ENCODE peak calls at places on chromosomes 12 and 14, in six cellular contexts. One of them, this sample, is unnamed.

GRCh38 chr12:126747530-126748149 is 1519.3 kb upstream of the TMEM132C start:
- DNase-seq in OCI-LY7: peak
- DNase-seq in cardiac fibroblast: peak
- DNase-seq in HuH-7.5: peak
- DNase-seq in activated CD8-positive, alpha-beta memory T cell treated with anti-CD3 and anti-CD28 coated beads for 4 hours: no peak
- DNase-seq in RWPE1: peak
- DNase-seq in this sample: peak

GRCh38 chr14:89578048-89578619 is 161.1 kb upstream of the FOXN3 start:
- DNase-seq in OCI-LY7: no peak
- DNase-seq in cardiac fibroblast: peak
- DNase-seq in HuH-7.5: no peak
- DNase-seq in activated CD8-positive, alpha-beta memory T cell treated with anti-CD3 and anti-CD28 coated beads for 4 hours: no peak
- DNase-seq in RWPE1: no peak
- DNase-seq in this sample: peak

GRCh38 chr12:124673881-124674617 is 106.6 kb upstream of the NCOR2 start:
- DNase-seq in OCI-LY7: no peak
- DNase-seq in cardiac fibroblast: no peak
- DNase-seq in HuH-7.5: no peak
- DNase-seq in activated CD8-positive, alpha-beta memory T cell treated with anti-CD3 and anti-CD28 coated beads for 4 hours: no peak
- DNase-seq in RWPE1: no peak
- DNase-seq in this sample: no peak

GRCh38 chr12:21938879-21939278 is 2.3 kb downstream of the ABCC9 start:
- DNase-seq in OCI-LY7: no peak
- DNase-seq in cardiac fibroblast: peak
- DNase-seq in HuH-7.5: no peak
- DNase-seq in activated CD8-positive, alpha-beta memory T cell treated with anti-CD3 and anti-CD28 coated beads for 4 hours: no peak
- DNase-seq in RWPE1: no peak
- DNase-seq in this sample: no peak

GRCh38 chr12:69240625-69240984 is 1.2 kb downstream of the CPSF6 start:
- DNase-seq in OCI-LY7: peak
- DNase-seq in cardiac fibroblast: peak
- DNase-seq in HuH-7.5: peak
- DNase-seq in activated CD8-positive, alpha-beta memory T cell treated with anti-CD3 and anti-CD28 coated beads for 4 hours: no peak
- DNase-seq in RWPE1: peak
- DNase-seq in this sample: peak

GRCh38 chr14:23562822-23563472 is 4.6 kb downstream of the AP1G2 start:
- DNase-seq in OCI-LY7: peak
- DNase-seq in cardiac fibroblast: peak
- DNase-seq in HuH-7.5: peak
- DNase-seq in activated CD8-positive, alpha-beta memory T cell treated with anti-CD3 and anti-CD28 coated beads for 4 hours: peak
- DNase-seq in RWPE1: peak
- DNase-seq in this sample: peak

GRCh38 chr12:74394647-74395046 is 143.0 kb upstream of the ATXN7L3B start:
- DNase-seq in OCI-LY7: no peak
- DNase-seq in cardiac fibroblast: no peak
- DNase-seq in HuH-7.5: no peak
- DNase-seq in activated CD8-positive, alpha-beta memory T cell treated with anti-CD3 and anti-CD28 coated beads for 4 hours: no peak
- DNase-seq in RWPE1: no peak
- DNase-seq in this sample: no peak

GRCh38 chr14:65096323-65097089 is 5.8 kb downstream of the MAX start:
- DNase-seq in OCI-LY7: no peak
- DNase-seq in cardiac fibroblast: no peak
- DNase-seq in HuH-7.5: no peak
- DNase-seq in activated CD8-positive, alpha-beta memory T cell treated with anti-CD3 and anti-CD28 coated beads for 4 hours: no peak
- DNase-seq in RWPE1: no peak
- DNase-seq in this sample: no peak

GRCh38 chr12:100566887-100567637 is 6.4 kb upstream of the GAS2L3 start:
- DNase-seq in OCI-LY7: peak
- DNase-seq in cardiac fibroblast: peak
- DNase-seq in HuH-7.5: no peak
- DNase-seq in activated CD8-positive, alpha-beta memory T cell treated with anti-CD3 and anti-CD28 coated beads for 4 hours: no peak
- DNase-seq in RWPE1: no peak
- DNase-seq in this sample: peak

GRCh38 chr12:117827660-117828059 is 141.1 kb downstream of the KSR2 start:
- DNase-seq in OCI-LY7: no peak
- DNase-seq in cardiac fibroblast: no peak
- DNase-seq in HuH-7.5: no peak
- DNase-seq in activated CD8-positive, alpha-beta memory T cell treated with anti-CD3 and anti-CD28 coated beads for 4 hours: no peak
- DNase-seq in RWPE1: no peak
- DNase-seq in this sample: no peak

GRCh38 chr12:2537868-2538541 is 256.8 kb upstream of the FKBP4 start:
- DNase-seq in OCI-LY7: no peak
- DNase-seq in cardiac fibroblast: no peak
- DNase-seq in HuH-7.5: no peak
- DNase-seq in activated CD8-positive, alpha-beta memory T cell treated with anti-CD3 and anti-CD28 coated beads for 4 hours: no peak
- DNase-seq in RWPE1: no peak
- DNase-seq in this sample: no peak

GRCh38 chr14:33933386-33933934 is 17.4 kb downstream of the EGLN3 start:
- DNase-seq in OCI-LY7: no peak
- DNase-seq in cardiac fibroblast: no peak
- DNase-seq in HuH-7.5: no peak
- DNase-seq in activated CD8-positive, alpha-beta memory T cell treated with anti-CD3 and anti-CD28 coated beads for 4 hours: no peak
- DNase-seq in RWPE1: no peak
- DNase-seq in this sample: no peak

GRCh38 chr12:30926243-30927209 is at the start of gene TSPAN11:
- DNase-seq in OCI-LY7: no peak
- DNase-seq in cardiac fibroblast: peak
- DNase-seq in HuH-7.5: peak
- DNase-seq in activated CD8-positive, alpha-beta memory T cell treated with anti-CD3 and anti-CD28 coated beads for 4 hours: no peak
- DNase-seq in RWPE1: peak
- DNase-seq in this sample: peak

GRCh38 chr12:84131076-84131475 is 781.5 kb downstream of the SLC6A15 start:
- DNase-seq in OCI-LY7: no peak
- DNase-seq in cardiac fibroblast: peak
- DNase-seq in HuH-7.5: no peak
- DNase-seq in activated CD8-positive, alpha-beta memory T cell treated with anti-CD3 and anti-CD28 coated beads for 4 hours: no peak
- DNase-seq in RWPE1: no peak
- DNase-seq in this sample: peak

GRCh38 chr12:12172106-12172511 is 94.7 kb downstream of the LRP6 start:
- DNase-seq in OCI-LY7: no peak
- DNase-seq in cardiac fibroblast: peak
- DNase-seq in HuH-7.5: no peak
- DNase-seq in activated CD8-positive, alpha-beta memory T cell treated with anti-CD3 and anti-CD28 coated beads for 4 hours: no peak
- DNase-seq in RWPE1: peak
- DNase-seq in this sample: peak

GRCh38 chr12:26471560-26471959 is 276.2 kb downstream of the SSPN start:
- DNase-seq in OCI-LY7: peak
- DNase-seq in cardiac fibroblast: peak
- DNase-seq in HuH-7.5: no peak
- DNase-seq in activated CD8-positive, alpha-beta memory T cell treated with anti-CD3 and anti-CD28 coated beads for 4 hours: no peak
- DNase-seq in RWPE1: no peak
- DNase-seq in this sample: peak

GRCh38 chr12:71092290-71092689 is 65.5 kb downstream of the TSPAN8 start:
- DNase-seq in OCI-LY7: no peak
- DNase-seq in cardiac fibroblast: peak
- DNase-seq in HuH-7.5: no peak
- DNase-seq in activated CD8-positive, alpha-beta memory T cell treated with anti-CD3 and anti-CD28 coated beads for 4 hours: no peak
- DNase-seq in RWPE1: no peak
- DNase-seq in this sample: no peak

GRCh38 chr14:59344711-59345455 is 120.3 kb downstream of the GPR135 start:
- DNase-seq in OCI-LY7: no peak
- DNase-seq in cardiac fibroblast: no peak
- DNase-seq in HuH-7.5: no peak
- DNase-seq in activated CD8-positive, alpha-beta memory T cell treated with anti-CD3 and anti-CD28 coated beads for 4 hours: no peak
- DNase-seq in RWPE1: no peak
- DNase-seq in this sample: no peak

GRCh38 chr12:530308-530707 is 70.6 kb downstream of the B4GALNT3 start:
- DNase-seq in OCI-LY7: no peak
- DNase-seq in cardiac fibroblast: no peak
- DNase-seq in HuH-7.5: no peak
- DNase-seq in activated CD8-positive, alpha-beta memory T cell treated with anti-CD3 and anti-CD28 coated beads for 4 hours: no peak
- DNase-seq in RWPE1: peak
- DNase-seq in this sample: peak

GRCh38 chr12:65518771-65519170 is 240.3 kb downstream of the MSRB3 start:
- DNase-seq in OCI-LY7: no peak
- DNase-seq in cardiac fibroblast: no peak
- DNase-seq in HuH-7.5: no peak
- DNase-seq in activated CD8-positive, alpha-beta memory T cell treated with anti-CD3 and anti-CD28 coated beads for 4 hours: no peak
- DNase-seq in RWPE1: no peak
- DNase-seq in this sample: peak

GRCh38 chr12:130983328-130984017 is 29.8 kb downstream of the ADGRD1 start:
- DNase-seq in OCI-LY7: no peak
- DNase-seq in cardiac fibroblast: no peak
- DNase-seq in HuH-7.5: no peak
- DNase-seq in activated CD8-positive, alpha-beta memory T cell treated with anti-CD3 and anti-CD28 coated beads for 4 hours: no peak
- DNase-seq in RWPE1: no peak
- DNase-seq in this sample: no peak

GRCh38 chr12:48029401-48029770 is 25.1 kb upstream of the COL2A1 start:
- DNase-seq in OCI-LY7: no peak
- DNase-seq in cardiac fibroblast: no peak
- DNase-seq in HuH-7.5: no peak
- DNase-seq in activated CD8-positive, alpha-beta memory T cell treated with anti-CD3 and anti-CD28 coated beads for 4 hours: no peak
- DNase-seq in RWPE1: no peak
- DNase-seq in this sample: no peak

GRCh38 chr12:38157274-38157932 is 159.2 kb upstream of the ALG10B start:
- DNase-seq in OCI-LY7: no peak
- DNase-seq in cardiac fibroblast: no peak
- DNase-seq in HuH-7.5: no peak
- DNase-seq in activated CD8-positive, alpha-beta memory T cell treated with anti-CD3 and anti-CD28 coated beads for 4 hours: no peak
- DNase-seq in RWPE1: no peak
- DNase-seq in this sample: no peak

GRCh38 chr12:69679119-69679518 is 20.0 kb downstream of the BEST3 start:
- DNase-seq in OCI-LY7: no peak
- DNase-seq in cardiac fibroblast: peak
- DNase-seq in HuH-7.5: no peak
- DNase-seq in activated CD8-positive, alpha-beta memory T cell treated with anti-CD3 and anti-CD28 coated beads for 4 hours: no peak
- DNase-seq in RWPE1: no peak
- DNase-seq in this sample: no peak

GRCh38 chr12:127292736-127293135 is 974.2 kb upstream of the TMEM132C start:
- DNase-seq in OCI-LY7: no peak
- DNase-seq in cardiac fibroblast: no peak
- DNase-seq in HuH-7.5: no peak
- DNase-seq in activated CD8-positive, alpha-beta memory T cell treated with anti-CD3 and anti-CD28 coated beads for 4 hours: no peak
- DNase-seq in RWPE1: no peak
- DNase-seq in this sample: no peak

GRCh38 chr14:52703664-52704063 is 3.3 kb upstream of the PSMC6 start:
- DNase-seq in OCI-LY7: no peak
- DNase-seq in cardiac fibroblast: no peak
- DNase-seq in HuH-7.5: no peak
- DNase-seq in activated CD8-positive, alpha-beta memory T cell treated with anti-CD3 and anti-CD28 coated beads for 4 hours: no peak
- DNase-seq in RWPE1: no peak
- DNase-seq in this sample: no peak

GRCh38 chr12:77122236-77122635 is 56.9 kb upstream of the E2F7 start:
- DNase-seq in OCI-LY7: no peak
- DNase-seq in cardiac fibroblast: peak
- DNase-seq in HuH-7.5: no peak
- DNase-seq in activated CD8-positive, alpha-beta memory T cell treated with anti-CD3 and anti-CD28 coated beads for 4 hours: no peak
- DNase-seq in RWPE1: peak
- DNase-seq in this sample: peak

GRCh38 chr14:74510955-74511354 is 17.4 kb downstream of the ISCA2 start:
- DNase-seq in OCI-LY7: no peak
- DNase-seq in cardiac fibroblast: peak
- DNase-seq in HuH-7.5: no peak
- DNase-seq in activated CD8-positive, alpha-beta memory T cell treated with anti-CD3 and anti-CD28 coated beads for 4 hours: no peak
- DNase-seq in RWPE1: peak
- DNase-seq in this sample: peak

GRCh38 chr12:65638324-65638723 is 186.0 kb upstream of the HMGA2 start:
- DNase-seq in OCI-LY7: no peak
- DNase-seq in cardiac fibroblast: no peak
- DNase-seq in HuH-7.5: no peak
- DNase-seq in activated CD8-positive, alpha-beta memory T cell treated with anti-CD3 and anti-CD28 coated beads for 4 hours: no peak
- DNase-seq in RWPE1: no peak
- DNase-seq in this sample: no peak

GRCh38 chr14:95336192-95336760 is 16.6 kb upstream of the CLMN start:
- DNase-seq in OCI-LY7: no peak
- DNase-seq in cardiac fibroblast: no peak
- DNase-seq in HuH-7.5: no peak
- DNase-seq in activated CD8-positive, alpha-beta memory T cell treated with anti-CD3 and anti-CD28 coated beads for 4 hours: no peak
- DNase-seq in RWPE1: no peak
- DNase-seq in this sample: no peak

GRCh38 chr12:23262670-23263069 is 637.7 kb downstream of the ETNK1 start:
- DNase-seq in OCI-LY7: no peak
- DNase-seq in cardiac fibroblast: no peak
- DNase-seq in HuH-7.5: no peak
- DNase-seq in activated CD8-positive, alpha-beta memory T cell treated with anti-CD3 and anti-CD28 coated beads for 4 hours: no peak
- DNase-seq in RWPE1: no peak
- DNase-seq in this sample: no peak